ENCODE peak calls at places on chromosomes 3 and 15, in eight cellular contexts. Q is transverse colon, P is A549, X is body of pancreas, K is IMR-90, H is Peyer's patch, W is ovary, U is uterus. B is an unnamed sample.

GRCh38 chr15:73685981-73686380 is 1.8 kb downstream of the CD276 start:
- DNase-seq in W (no peak), H (no peak), X (peak), Q (no peak), P (no peak), K (no peak), U (no peak), B (no peak)

GRCh38 chr3:117017135-117017990 is 307.8 kb downstream of the TUSC7 start:
- DNase-seq in X (no peak), H (no peak), U (no peak), K (peak), P (no peak), W (no peak), Q (no peak), B (no peak)

GRCh38 chr15:70062321-70062956 is 35.3 kb downstream of the TLE3 start:
- DNase-seq in Q (peak), P (no peak), H (no peak), K (peak), U (peak), W (peak), X (peak), B (peak)

GRCh38 chr3:194255252-194256039 is 95.7 kb downstream of the CPN2 start:
- DNase-seq in Q (peak), X (no peak), K (no peak), U (no peak), H (peak), P (no peak), W (no peak), B (peak)

GRCh38 chr3:143820466-143821221 is 27.6 kb downstream of the SLC9A9 start:
- DNase-seq in K (no peak), W (no peak), H (no peak), X (no peak), P (no peak), Q (no peak), U (no peak), B (no peak)

GRCh38 chr3:99645277-99646106 is 7.1 kb downstream of the COL8A1 start:
- DNase-seq in K (peak), Q (no peak), X (no peak), P (no peak), H (no peak), U (no peak), W (peak), B (no peak)

GRCh38 chr15:36495464-36495863 is 84.0 kb upstream of the CDIN1 start:
- DNase-seq in W (no peak), X (no peak), U (no peak), H (no peak), K (no peak), P (no peak), Q (no peak), B (no peak)

GRCh38 chr3:67617518-67617917 is 36.9 kb downstream of the SUCLG2 start:
- DNase-seq in X (no peak), U (no peak), K (no peak), Q (no peak), W (no peak), H (no peak), P (no peak), B (no peak)

GRCh38 chr3:62727576-62727975 is 147.6 kb downstream of the CADPS start:
- DNase-seq in K (no peak), H (no peak), U (no peak), W (no peak), X (no peak), Q (no peak), P (no peak), B (no peak)

GRCh38 chr3:196872316-196872715 is 4.6 kb downstream of the SENP5 start:
- DNase-seq in Q (no peak), P (no peak), X (no peak), H (no peak), K (peak), W (no peak), U (no peak), B (no peak)

GRCh38 chr3:140092883-140093536 is 158.0 kb downstream of the CLSTN2 start:
- DNase-seq in W (no peak), K (no peak), Q (no peak), H (no peak), P (no peak), U (no peak), X (no peak), B (no peak)

GRCh38 chr3:127632441-127632840 is 3.5 kb downstream of the PODXL2 start:
- DNase-seq in U (no peak), Q (no peak), K (no peak), X (no peak), P (no peak), H (no peak), W (no peak), B (no peak)

GRCh38 chr15:82698711-82699345 is 10.8 kb downstream of the AP3B2 start:
- DNase-seq in Q (no peak), P (no peak), U (no peak), X (no peak), H (no peak), K (no peak), W (no peak), B (no peak)

GRCh38 chr3:16849240-16849639 is 35.5 kb upstream of the PLCL2 start:
- DNase-seq in W (peak), Q (peak), U (peak), P (no peak), X (peak), K (peak), H (peak), B (peak)

GRCh38 chr3:137998121-137998520 is 11.8 kb upstream of the CLDN18 start:
- DNase-seq in U (no peak), P (no peak), W (no peak), H (no peak), K (no peak), Q (no peak), X (no peak), B (no peak)

GRCh38 chr3:138774529-138775253 is 60.0 kb downstream of the PIK3CB start:
- DNase-seq in Q (peak), H (no peak), X (peak), W (peak), U (peak), P (peak), K (peak), B (peak)

DNA sequence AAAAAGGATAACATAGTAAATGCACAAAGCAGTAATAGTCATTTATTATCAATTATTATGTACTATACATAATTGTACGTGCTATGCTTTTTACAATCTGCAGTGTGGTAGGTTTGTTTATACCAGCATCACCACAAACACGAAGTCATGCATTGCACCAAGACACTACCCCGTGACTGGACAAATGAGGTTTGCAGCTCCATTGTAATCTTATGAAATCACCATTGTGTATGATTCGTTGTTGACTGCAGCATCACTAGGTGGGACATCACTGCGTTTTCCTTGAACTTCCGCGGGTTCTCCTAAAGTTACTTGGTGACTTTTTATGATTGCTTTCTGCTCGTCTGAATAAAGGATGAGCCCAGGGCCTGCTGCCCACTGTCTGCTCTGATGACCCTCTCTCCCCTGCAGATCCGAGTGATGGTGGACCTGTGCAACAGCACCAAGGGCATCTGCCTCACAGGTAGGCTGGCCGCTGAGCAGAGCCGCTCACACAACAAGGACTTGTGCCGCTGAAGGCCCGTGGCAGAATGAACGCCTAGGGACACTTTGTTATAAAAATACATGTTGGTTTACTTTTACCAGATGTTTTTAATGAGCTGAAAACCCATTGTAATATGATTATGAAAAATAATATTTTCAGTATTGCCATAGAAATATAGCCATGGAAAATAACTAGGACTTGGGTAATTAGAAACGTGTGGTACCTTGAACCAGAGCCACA is 35.7 kb downstream of the GLDN start:
- DNase-seq in W (no peak), X (no peak), H (no peak), K (peak), U (no peak), P (no peak), Q (no peak), B (no peak)
- H3K27ac ChIP-seq in W (no peak), X (no peak), H (no peak), K (peak), U (no peak), P (no peak), Q (no peak), B (no peak)

DNA sequence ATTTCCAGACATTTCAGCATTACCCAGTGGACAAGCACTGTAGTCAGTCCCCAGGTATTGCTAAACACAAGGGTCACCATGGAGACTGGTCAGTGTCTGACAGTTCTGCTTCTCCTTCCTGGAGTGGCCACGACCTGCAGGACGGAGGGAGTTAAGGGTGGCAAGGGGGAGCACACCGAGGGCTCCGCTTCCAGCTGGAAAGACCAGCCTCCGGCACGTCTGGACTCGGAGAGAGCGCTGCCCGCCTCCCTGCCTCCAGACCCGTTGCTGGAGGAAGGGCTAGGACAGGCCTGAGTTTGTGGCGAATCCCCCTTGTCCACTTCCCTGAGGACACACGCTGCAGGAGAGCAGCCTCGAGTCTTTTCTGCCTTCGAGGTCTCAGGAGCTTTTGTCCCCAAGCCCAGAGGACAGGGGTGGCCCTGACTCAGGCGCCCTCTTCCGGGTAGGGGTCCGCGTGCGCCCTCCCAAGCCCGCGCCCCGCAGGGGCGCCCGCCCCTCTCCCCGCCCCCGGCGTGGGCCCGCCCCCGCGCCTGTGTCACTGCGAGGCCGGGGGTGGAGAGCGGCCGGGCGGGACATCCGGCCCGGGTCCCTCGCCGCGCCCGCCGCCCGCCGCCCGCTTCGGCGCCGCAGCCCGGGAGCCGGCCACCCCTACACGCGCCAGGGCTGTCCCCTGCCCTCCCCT is at the start of gene CHST14:
- DNase-seq in Q (peak), X (peak), P (peak), H (peak), K (peak), W (peak), U (peak), B (peak)
- TF ChIP-seq POLR2A in Q (peak), X (peak), P (peak), H (no peak), K (no peak), W (no peak), U (peak), B (peak)

DNA sequence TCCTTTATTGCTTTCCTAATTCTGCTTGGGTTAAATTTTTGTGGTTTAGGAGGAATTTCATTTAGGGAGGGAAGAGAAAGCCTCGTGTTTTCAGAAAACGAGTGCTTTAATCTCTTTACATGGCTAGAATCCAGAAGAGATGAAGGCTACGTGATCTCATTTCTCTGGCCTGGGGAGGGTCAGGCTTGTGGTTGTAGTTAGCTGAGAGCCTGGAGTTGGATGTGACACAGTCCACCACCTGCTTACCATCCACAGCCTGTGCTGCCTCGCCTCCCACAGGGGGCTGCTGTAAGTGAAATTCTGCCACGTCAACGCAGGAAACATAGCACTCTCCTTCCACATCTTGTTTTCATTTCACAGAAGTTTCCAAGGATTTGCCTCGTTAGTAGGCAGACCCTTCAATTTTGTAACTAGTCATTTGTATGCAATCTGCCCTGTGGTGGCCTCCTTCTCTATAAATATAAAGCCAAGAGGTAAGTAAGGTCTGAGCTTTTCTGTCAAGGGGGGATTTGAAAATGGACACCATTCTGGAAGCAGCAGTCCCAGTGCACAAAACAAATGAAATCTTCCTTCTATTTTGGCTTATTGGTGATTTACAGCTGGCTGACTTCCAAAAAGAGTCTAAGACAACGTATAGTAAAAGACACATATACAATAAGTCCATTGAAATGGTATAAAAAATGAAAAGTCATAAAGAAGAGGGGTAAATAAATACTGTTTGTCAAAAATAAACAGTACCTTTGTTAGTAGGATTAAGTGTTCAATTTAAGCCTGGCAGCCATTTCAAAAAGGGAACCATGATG is 3.4 kb downstream of the GXYLT2 start:
- DNase-seq in H (no peak), U (peak), X (no peak), W (peak), K (peak), P (no peak), Q (peak), B (peak)
- TF ChIP-seq CTCF in H (no peak), U (peak), X (no peak), W (no peak), K (peak), P (no peak), Q (no peak), B (no peak)

DNA sequence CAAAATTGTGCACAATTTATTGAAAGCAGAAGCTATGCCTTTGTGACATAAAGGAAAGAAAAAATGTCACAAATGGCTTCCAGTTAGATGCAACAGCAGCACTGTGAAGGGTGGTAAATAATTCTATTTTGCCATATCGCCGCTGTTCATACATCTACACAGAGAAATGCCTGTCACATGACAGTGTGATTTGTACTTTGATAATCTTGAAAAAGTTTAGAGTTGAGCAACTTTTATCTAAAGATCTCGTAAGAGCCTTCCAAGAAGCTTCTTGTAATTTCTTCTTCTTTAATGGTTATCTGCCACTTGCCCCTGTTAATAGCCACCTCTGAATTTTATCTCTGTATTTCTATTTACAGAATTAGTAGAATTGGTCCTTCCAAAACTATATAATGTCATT is 192.3 kb downstream of the ATP8B4 start:
- DNase-seq in Q (no peak), U (no peak), X (no peak), K (no peak), W (no peak), H (no peak), P (no peak), B (no peak)
- H3K27ac ChIP-seq in Q (no peak), U (no peak), X (no peak), K (no peak), W (no peak), H (no peak), P (no peak), B (no peak)

GRCh38 chr3:156817931-156818765 is 8.0 kb upstream of the LEKR1 start:
- DNase-seq in K (no peak), P (no peak), W (no peak), H (no peak), U (no peak), Q (no peak), X (no peak), B (no peak)

GRCh38 chr3:156816794-156817741 is 9.1 kb upstream of the LEKR1 start:
- DNase-seq in U (peak), H (peak), X (peak), W (peak), K (peak), P (peak), Q (peak), B (peak)

GRCh38 chr3:156814295-156814694 is 11.9 kb upstream of the LEKR1 start:
- DNase-seq in U (no peak), Q (no peak), K (no peak), P (no peak), W (no peak), X (no peak), H (no peak), B (no peak)

GRCh38 chr3:156818890-156819289 is 7.3 kb upstream of the LEKR1 start:
- DNase-seq in U (no peak), H (no peak), W (no peak), P (peak), X (no peak), K (peak), Q (no peak), B (no peak)

GRCh38 chr3:156816091-156816793 is 9.9 kb upstream of the LEKR1 start:
- DNase-seq in Q (peak), P (no peak), U (peak), H (peak), W (peak), K (peak), X (peak), B (peak)
- TF ChIP-seq POLR2A in Q (no peak), P (peak), U (no peak), H (no peak), W (no peak), K (no peak), X (no peak), B (no peak)

DNA sequence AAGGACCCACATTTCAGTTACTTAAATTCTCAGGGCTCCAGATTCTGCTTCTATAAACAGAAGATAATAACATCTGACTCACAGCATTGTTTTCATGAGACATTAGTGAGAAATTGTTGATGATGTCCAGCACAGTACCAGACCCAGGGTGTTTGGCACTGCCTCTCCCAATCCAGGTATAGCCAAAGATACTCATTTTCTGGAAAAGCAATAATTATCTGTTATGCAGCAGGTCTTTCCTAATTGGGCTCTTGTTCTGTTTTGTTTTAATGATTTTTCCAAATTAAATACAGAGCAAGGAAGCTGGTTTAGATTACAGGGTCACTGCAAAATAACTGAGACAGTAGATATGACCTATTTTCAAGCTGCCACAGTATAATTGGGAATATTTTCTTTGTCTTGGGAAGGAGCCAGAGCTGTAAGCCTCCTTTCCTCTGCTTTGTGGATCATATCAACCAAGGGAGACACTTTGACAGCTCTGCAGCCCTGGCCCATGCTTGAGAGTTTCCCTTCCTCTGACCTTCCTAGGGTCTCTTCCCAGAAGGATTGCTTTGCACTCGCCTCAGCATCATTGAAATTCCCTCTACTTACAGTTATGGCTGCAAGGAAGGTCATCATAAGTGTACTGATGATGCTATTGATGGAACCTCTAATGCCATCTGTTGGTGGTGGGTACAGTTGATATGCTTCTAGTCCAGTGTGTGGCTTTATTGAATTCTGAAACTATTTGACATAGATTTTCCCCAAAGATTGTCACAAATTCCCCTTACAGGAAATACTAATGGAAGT is 522.4 kb upstream of the ADAMTS9 start:
- DNase-seq in U (no peak), X (no peak), K (no peak), P (no peak), W (no peak), H (no peak), Q (no peak), B (no peak)
- TF ChIP-seq CTCF in U (no peak), X (no peak), K (no peak), P (no peak), W (no peak), H (no peak), Q (no peak), B (no peak)

DNA sequence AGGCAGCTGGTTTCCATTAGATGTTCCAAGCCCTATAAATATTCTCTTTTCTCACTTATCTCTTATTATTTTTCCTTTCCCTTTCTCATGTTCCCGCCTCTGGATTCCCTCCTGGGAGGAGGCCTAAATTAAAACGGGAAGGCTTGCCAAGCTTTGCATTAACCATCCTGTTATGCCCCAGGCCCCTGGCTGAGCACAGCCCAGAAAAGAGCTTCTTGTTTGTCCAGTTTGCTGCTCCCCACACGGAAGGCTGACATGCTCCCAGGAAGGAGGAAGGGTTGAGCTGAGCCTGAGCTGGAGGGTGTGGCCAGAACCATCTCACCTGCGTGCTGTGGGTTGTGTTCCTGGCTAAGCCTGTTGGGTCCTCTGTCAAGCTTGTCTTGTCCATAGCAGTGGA is 63.1 kb upstream of the BOC start:
- DNase-seq in K (no peak), Q (peak), H (no peak), P (no peak), W (peak), U (peak), X (no peak), B (no peak)
- H3K27ac ChIP-seq in K (no peak), Q (peak), H (no peak), P (no peak), W (peak), U (peak), X (no peak), B (no peak)

GRCh38 chr15:68210409-68210756 is 5.3 kb upstream of the CALML4 start:
- DNase-seq in W (no peak), K (no peak), P (no peak), U (no peak), Q (no peak), H (no peak), X (no peak), B (peak)
- TF ChIP-seq POLR2A in W (no peak), K (no peak), P (no peak), U (no peak), Q (no peak), H (no peak), X (no peak), B (no peak)

B was measured in adrenal gland.